ENCODE peak calls at places on chromosomes 12 and 14, in seven cellular contexts. C is SK-N-SH, P is HCT116, Y is K562, G is GM12878, E is endothelial cell of umbilical vein, V is HepG2. L is an unnamed sample.

GRCh38 chr12:20476551-20476950 is 108.2 kb downstream of the PDE3A start:
- DNase-seq in C (no peak), P (no peak), Y (no peak), G (no peak), E (no peak), V (no peak), L (no peak)

GRCh38 chr12:46617167-46617566 is 208.6 kb downstream of the SLC38A4 start:
- DNase-seq in C (no peak), P (no peak), Y (no peak), G (no peak), E (no peak), V (no peak), L (no peak)

GRCh38 chr14:75369506-75369905 is 58.3 kb upstream of the JDP2 start:
- DNase-seq in C (no peak), P (no peak), Y (no peak), G (no peak), E (no peak), V (no peak), L (no peak)

GRCh38 chr14:31947680-31948580 is 129.2 kb upstream of the ARHGAP5 start:
- DNase-seq in C (no peak), P (no peak), Y (no peak), G (no peak), E (no peak), V (no peak), L (no peak)

GRCh38 chr14:28629328-28630004 is 137.1 kb upstream of the FOXG1 start:
- DNase-seq in C (no peak), P (no peak), Y (no peak), G (no peak), E (no peak), V (no peak), L (no peak)

GRCh38 chr12:51819851-51820720 is 28.4 kb downstream of the FIGNL2 start:
- DNase-seq in C (peak), P (no peak), Y (no peak), G (no peak), E (no peak), V (no peak), L (peak)

GRCh38 chr12:104317538-104318210 is 14.1 kb downstream of the EID3 start:
- DNase-seq in C (no peak), P (no peak), Y (no peak), G (no peak), E (no peak), V (no peak), L (no peak)

GRCh38 chr14:101635238-101636080 is 74.2 kb downstream of the DIO3 start:
- DNase-seq in C (peak), P (no peak), Y (no peak), G (no peak), E (no peak), V (no peak), L (no peak)

GRCh38 chr12:668092-668481 is 4.8 kb upstream of the NINJ2 start:
- DNase-seq in C (no peak), P (no peak), Y (no peak), G (no peak), E (no peak), V (no peak), L (peak)

GRCh38 chr14:85576848-85577541 is 47.1 kb downstream of the FLRT2 start:
- DNase-seq in C (no peak), P (no peak), Y (no peak), G (no peak), E (no peak), V (no peak), L (no peak)

GRCh38 chr14:93970589-93970966 is 5.8 kb downstream of the ASB2 start:
- DNase-seq in C (peak), P (peak), Y (no peak), G (no peak), E (no peak), V (peak), L (peak)

GRCh38 chr12:120640840-120641833 is 711 bp downstream of the CABP1 start:
- DNase-seq in C (peak), P (no peak), Y (peak), G (no peak), E (peak), V (peak), L (peak)

GRCh38 chr12:11741434-11742092 is 92.1 kb downstream of the ETV6 start:
- DNase-seq in C (no peak), P (no peak), Y (no peak), G (no peak), E (no peak), V (no peak), L (no peak)

GRCh38 chr12:49367381-49368239 is at the start of gene SPATS2:
- DNase-seq in C (no peak), P (no peak), Y (no peak), G (no peak), E (peak), V (no peak), L (peak)

GRCh38 chr12:125304029-125304428 is 238.8 kb downstream of the AACS start:
- DNase-seq in C (no peak), P (no peak), Y (no peak), G (no peak), E (no peak), V (no peak), L (no peak)

GRCh38 chr12:14905269-14906004 is 19.8 kb upstream of the MGP start:
- DNase-seq in C (no peak), P (no peak), Y (no peak), G (no peak), E (peak), V (no peak), L (peak)

GRCh38 chr14:100475268-100475667 is 111.9 kb downstream of the BEGAIN start:
- DNase-seq in C (no peak), P (no peak), Y (no peak), G (no peak), E (no peak), V (no peak), L (no peak)

GRCh38 chr12:65434737-65435136 is 156.3 kb downstream of the MSRB3 start:
- DNase-seq in C (no peak), P (no peak), Y (no peak), G (no peak), E (no peak), V (no peak), L (no peak)

GRCh38 chr14:89014570-89014847 is 190.1 kb downstream of the TTC8 start:
- DNase-seq in C (no peak), P (no peak), Y (no peak), G (no peak), E (no peak), V (no peak), L (no peak)

GRCh38 chr12:116257213-116257612 is 20.3 kb downstream of the MED13L start:
- DNase-seq in C (no peak), P (no peak), Y (peak), G (no peak), E (peak), V (no peak), L (peak)

GRCh38 chr12:19190292-19191031 is 60.9 kb downstream of the PLEKHA5 start:
- DNase-seq in C (no peak), P (no peak), Y (no peak), G (no peak), E (peak), V (no peak), L (no peak)

GRCh38 chr14:22510527-22511110 is 78.4 kb downstream of the DAD1 start:
- DNase-seq in C (no peak), P (no peak), Y (no peak), G (no peak), E (peak), V (no peak), L (no peak)
- TF ChIP-seq POLR2AphosphoS5 in C (no peak), P (no peak), Y (no peak), G (peak), E (no peak), V (no peak), L (no peak)

DNA sequence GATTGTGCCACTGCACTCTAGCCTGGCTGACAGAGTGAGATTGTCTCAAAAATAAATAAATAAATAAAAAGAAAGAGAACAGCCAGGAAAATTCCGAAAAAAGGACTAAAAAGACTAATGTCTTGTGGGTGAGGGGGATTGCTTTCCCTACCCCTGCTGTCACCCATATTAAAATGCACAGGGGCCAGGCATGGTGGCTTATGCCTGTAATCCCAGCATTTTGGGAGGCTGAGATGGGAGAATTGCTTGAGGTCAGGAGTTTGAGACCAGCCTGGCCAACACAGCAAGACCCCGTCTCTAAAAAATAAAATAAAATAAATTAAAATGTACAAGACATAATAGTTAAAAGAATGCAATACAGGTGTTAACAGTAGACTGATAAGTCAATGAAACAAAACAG is 6.1 kb downstream of the DHRS1 start:
- DNase-seq in C (no peak), P (no peak), Y (no peak), G (no peak), E (no peak), V (no peak), L (no peak)
- H2AFZ ChIP-seq in C (no peak), P (no peak), Y (no peak), G (no peak), E (no peak), V (no peak), L (no peak)

GRCh38 chr12:128592345-128592744 is 231.4 kb downstream of the SLC15A4 start:
- DNase-seq in C (no peak), P (no peak), Y (no peak), G (no peak), E (no peak), V (no peak), L (no peak)

GRCh38 chr12:128583453-128583852 is 240.3 kb downstream of the SLC15A4 start:
- DNase-seq in C (peak), P (no peak), Y (peak), G (no peak), E (no peak), V (no peak), L (peak)

GRCh38 chr12:128586630-128587029 is 237.1 kb downstream of the SLC15A4 start:
- DNase-seq in C (no peak), P (no peak), Y (no peak), G (no peak), E (no peak), V (no peak), L (no peak)

GRCh38 chr12:128587918-128588317 is 235.8 kb downstream of the SLC15A4 start:
- DNase-seq in C (no peak), P (no peak), Y (no peak), G (no peak), E (no peak), V (no peak), L (no peak)
- TF ChIP-seq POLR2AphosphoS5 in C (no peak), P (no peak), Y (no peak), G (no peak), E (no peak), V (no peak), L (no peak)

GRCh38 chr12:132291402-132292175 is 37.8 kb downstream of the GALNT9 start:
- DNase-seq in C (no peak), P (no peak), Y (no peak), G (no peak), E (no peak), V (no peak), L (no peak)
- H2AFZ ChIP-seq in C (no peak), P (no peak), Y (no peak), G (no peak), E (no peak), V (no peak), L (no peak)

GRCh38 chr14:24313912-24314311 is 2.6 kb downstream of the LTB4R start:
- DNase-seq in C (no peak), P (no peak), Y (no peak), G (no peak), E (no peak), V (no peak), L (no peak)
- TF ChIP-seq POLR2AphosphoS5 in C (no peak), P (no peak), Y (no peak), G (no peak), E (no peak), V (no peak), L (no peak)

DNA sequence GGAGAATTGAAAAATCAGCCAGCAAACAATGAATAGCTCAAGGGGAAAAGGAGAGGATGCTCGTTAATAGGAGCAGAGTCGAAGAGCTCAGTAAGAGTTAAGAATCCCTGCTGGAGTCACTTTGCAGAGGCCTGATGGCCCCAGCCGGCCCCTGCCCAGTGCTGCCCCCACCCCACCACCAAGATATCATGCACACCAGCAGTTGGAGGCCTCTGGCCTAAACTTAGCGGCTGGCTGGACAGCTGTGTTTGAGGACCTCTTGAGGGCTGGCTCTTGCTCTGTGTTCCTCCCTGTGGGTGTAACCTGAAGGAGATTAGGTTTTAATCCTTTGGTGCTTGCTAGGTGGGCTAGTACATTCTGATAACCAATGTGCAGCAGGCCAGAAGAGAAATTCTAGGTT is 142.0 kb downstream of the PLXNC1 start:
- DNase-seq in C (no peak), P (no peak), Y (peak), G (no peak), E (no peak), V (no peak), L (no peak)
- H2AFZ ChIP-seq in C (peak), P (no peak), Y (no peak), G (no peak), E (no peak), V (no peak), L (no peak)

L was measured in GM23338.